ENCODE peak calls at places on chromosomes 1 and 21, in eight cellular contexts. V is HT1080; M is HEK293T; X is AG09309; P is HTR-8/SVneo; R is iPS-NIHi11; W is stimulated activated CD8-positive, alpha-beta memory T cell treated with anti-CD3 and anti-CD28 coated beads, Interleukin-7, amount 100 ng/mL, for 1 hour; L is activated T-helper 1 cell treated with anti-CD3 and anti-CD28 coated beads, Interleukin-12 subunit alpha, Interleukin-12 subunit beta, Interleukin-2, Interleukin-4 antibody, amounts not matched to agents 30 ng/mL and 10 ng/mL and 1 ng/mL, durations not matched to agents 14 hours and 24 hours and 36 hours. U is an unnamed sample.

GRCh38 chr1:1206376-1207253 is at the start of gene TNFRSF18:
- DNase-seq in R (peak; percentile 78), X (no peak), L (peak; percentile 47), W (no peak), V (no peak), P (no peak), M (no peak), U (no peak)

GRCh38 chr1:163744488-163744887 is 422.7 kb downstream of the NUF2 start:
- DNase-seq in L (no peak), V (no peak), R (no peak), M (no peak), W (no peak), X (no peak), P (no peak), U (no peak)

GRCh38 chr1:195096051-195096521 is 1512.2 kb downstream of the KCNT2 start:
- DNase-seq in L (no peak), P (no peak), X (no peak), M (no peak), V (no peak), W (no peak), R (peak; percentile 6), U (no peak)

GRCh38 chr1:60886793-60887331 is 195.5 kb upstream of the NFIA start:
- DNase-seq in M (no peak), W (no peak), L (no peak), R (peak; percentile 57), P (no peak), X (no peak), V (no peak), U (no peak)

GRCh38 chr1:30191154-30191702 is 532.2 kb downstream of the MATN1 start:
- DNase-seq in L (peak; percentile 53), W (no peak), M (peak; percentile 42), V (peak; percentile 61), P (peak; percentile 23), R (peak; percentile 29), X (peak; percentile 57), U (peak; percentile 32)

GRCh38 chr1:208083016-208083714 is 161.0 kb downstream of the PLXNA2 start:
- DNase-seq in M (no peak), V (no peak), W (no peak), P (no peak), X (no peak), L (no peak), R (no peak), U (no peak)

GRCh38 chr1:11054666-11055065 is 5.2 kb downstream of the SRM start:
- DNase-seq in R (no peak), X (no peak), P (no peak), V (no peak), M (no peak), L (no peak), W (no peak), U (no peak)

GRCh38 chr1:66583021-66583420 is 49.1 kb downstream of the SGIP1 start:
- DNase-seq in P (no peak), W (no peak), R (no peak), M (no peak), X (no peak), L (no peak), V (no peak), U (no peak)

GRCh38 chr21:44517175-44517899 is 22.7 kb downstream of the KRTAP10-1 start:
- DNase-seq in M (peak; percentile 87), W (no peak), V (peak; percentile 94), L (peak; percentile 14), R (peak; percentile 86), P (peak; percentile 45), X (no peak), U (peak; percentile 64)

GRCh38 chr1:94819945-94820746 is at the start of gene SLC44A3:
- DNase-seq in L (no peak), X (no peak), M (peak; percentile 70), P (peak; percentile 45), W (no peak), R (peak; percentile 78), V (peak; percentile 38), U (peak; percentile 65)